ENCODE peak calls at places on chromosome 15, in five cellular contexts. T is astrocyte, A is cardiac muscle cell, O is Panc1, V is small intestine. D is an unnamed sample.
A peak's percentile ranks its signal among the peaks of the same experiment; 100 is the strongest.

GRCh38 chr15:81165565-81165964 is 31.1 kb upstream of the IL16 start:
- DNase-seq in T (no peak), A (no peak), O (no peak), V (no peak), D (peak; percentile 23)

GRCh38 chr15:68447209-68447608 is 15.2 kb upstream of the ITGA11 start:
- DNase-seq in T (no peak), A (no peak), O (no peak), V (no peak), D (no peak)

GRCh38 chr15:39242345-39242744 is 338.5 kb upstream of the THBS1 start:
- DNase-seq in T (peak; percentile 94), A (no peak), O (no peak), V (no peak), D (peak; percentile 95)

GRCh38 chr15:67968564-67969440 is 85.3 kb upstream of the PIAS1 start:
- DNase-seq in T (no peak), A (no peak), O (no peak), V (no peak), D (no peak)

GRCh38 chr15:101028321-101028720 is 109.2 kb downstream of the LRRK1 start:
- DNase-seq in T (peak; percentile 8), A (no peak), O (no peak), V (no peak), D (peak; percentile 24)

GRCh38 chr15:28273468-28273867 is 48.5 kb downstream of the HERC2 start:
- DNase-seq in T (no peak), A (peak; percentile 44), O (no peak), V (no peak), D (no peak)

GRCh38 chr15:94247789-94248638 is 16.7 kb downstream of the MCTP2 start:
- DNase-seq in T (no peak), A (no peak), O (no peak), V (peak; percentile 92), D (no peak)

GRCh38 chr15:69080203-69080957 is 65.9 kb downstream of the NOX5 start:
- DNase-seq in T (peak; percentile 12), A (no peak), O (no peak), V (no peak), D (no peak)

GRCh38 chr15:68642491-68642845 is 63.7 kb downstream of the CORO2B start:
- DNase-seq in T (no peak), A (no peak), O (no peak), V (no peak), D (no peak)

GRCh38 chr15:45732544-45733130 is 97.8 kb downstream of the SQOR start:
- DNase-seq in T (no peak), A (peak; percentile 36), O (no peak), V (peak; percentile 3), D (no peak)

GRCh38 chr15:27086146-27086545 is 115.2 kb downstream of the GABRG3 start:
- DNase-seq in T (no peak), A (peak; percentile 38), O (no peak), V (no peak), D (no peak)

GRCh38 chr15:37101634-37102314 is 1.4 kb upstream of the MEIS2 start:
- DNase-seq in T (peak; percentile 74), A (peak; percentile 93), O (peak; percentile 32), V (peak; percentile 58), D (peak; percentile 81)

GRCh38 chr15:75809986-75810750 is 33.1 kb upstream of the UBE2Q2 start:
- DNase-seq in T (no peak), A (peak; percentile 44), O (peak; percentile 20), V (peak; percentile 47), D (peak; percentile 33)

GRCh38 chr15:47719730-47720129 is 2.4 kb downstream of the SEMA6D start:
- DNase-seq in T (no peak), A (no peak), O (no peak), V (no peak), D (peak; percentile 8)
- H3K4me3 ChIP-seq in T (no peak overlapping the region), A (peak overlapping the region; percentile 83), O (no peak overlapping the region), V (peak overlapping the region; percentile 96), D (peak overlapping the region; percentile 3)

GRCh38 chr15:78933187-78934062 is 11.4 kb downstream of the CTSH start:
- DNase-seq in T (no peak), A (no peak), O (no peak), V (no peak), D (no peak)
- H3K4me3 ChIP-seq in T (no peak overlapping the region), A (no peak overlapping the region), O (no peak overlapping the region), V (no peak overlapping the region), D (no peak overlapping the region)

GRCh38 chr15:52790941-52791751 is 1.0 kb upstream of the ONECUT1 start:
- DNase-seq in T (no peak), A (peak; percentile 63), O (no peak), V (no peak), D (peak; percentile 17)
- H3K4me3 ChIP-seq in T (peak overlapping the region; percentile 52), A (peak overlapping the region; percentile 52), O (peak overlapping the region; percentile 54), V (peak overlapping the region; percentile 59), D (no peak overlapping the region)

GRCh38 chr15:40928351-40928974 is 677 bp upstream of the DLL4 start:
- DNase-seq in T (no peak), A (no peak), O (no peak), V (no peak), D (no peak)

GRCh38 chr15:40928975-40929729 is at the start of gene DLL4:
- DNase-seq in T (peak; percentile 27), A (peak; percentile 69), O (no peak), V (peak; percentile 69), D (peak; percentile 52)

GRCh38 chr15:40929730-40930429 is 740 bp downstream of the DLL4 start:
- DNase-seq in T (peak; percentile 53), A (peak; percentile 77), O (no peak), V (no peak), D (peak; percentile 68)

GRCh38 chr15:40931300-40932142 is 2.4 kb downstream of the DLL4 start:
- DNase-seq in T (no peak), A (no peak), O (no peak), V (no peak), D (no peak)

GRCh38 chr15:40930430-40931299 is 1.5 kb downstream of the DLL4 start:
- DNase-seq in T (peak; percentile 16), A (peak; percentile 77), O (no peak), V (peak; percentile 39), D (peak; percentile 31)
- H3K4me3 ChIP-seq in T (no peak overlapping the region), A (peak overlapping the region; percentile 41), O (peak overlapping the region; percentile 48), V (peak overlapping the region; percentile 63), D (peak overlapping the region; percentile 50)

GRCh38 chr15:98358971-98359370 is 289.4 kb upstream of the IGF1R start:
- DNase-seq in T (no peak), A (no peak), O (no peak), V (peak; percentile 14), D (no peak)
- H3K4me3 ChIP-seq in T (no peak overlapping the region), A (no peak overlapping the region), O (no peak overlapping the region), V (no peak overlapping the region), D (no peak overlapping the region)

GRCh38 chr15:89813381-89814111 is 1.1 kb downstream of the ANPEP start:
- DNase-seq in T (no peak), A (no peak), O (no peak), V (no peak), D (no peak)
- H3K4me3 ChIP-seq in T (peak overlapping the region; percentile 85), A (no peak overlapping the region), O (peak overlapping the region; percentile 61), V (peak overlapping the region; percentile 56), D (peak overlapping the region; percentile 83)

GRCh38 chr15:40932146-40932545 is 3.0 kb downstream of the DLL4 start:
- DNase-seq in T (no peak), A (no peak), O (no peak), V (no peak), D (no peak)
- H3K4me3 ChIP-seq in T (no peak overlapping the region), A (no peak overlapping the region), O (no peak overlapping the region), V (peak overlapping the region; percentile 20), D (no peak overlapping the region)

DNA sequence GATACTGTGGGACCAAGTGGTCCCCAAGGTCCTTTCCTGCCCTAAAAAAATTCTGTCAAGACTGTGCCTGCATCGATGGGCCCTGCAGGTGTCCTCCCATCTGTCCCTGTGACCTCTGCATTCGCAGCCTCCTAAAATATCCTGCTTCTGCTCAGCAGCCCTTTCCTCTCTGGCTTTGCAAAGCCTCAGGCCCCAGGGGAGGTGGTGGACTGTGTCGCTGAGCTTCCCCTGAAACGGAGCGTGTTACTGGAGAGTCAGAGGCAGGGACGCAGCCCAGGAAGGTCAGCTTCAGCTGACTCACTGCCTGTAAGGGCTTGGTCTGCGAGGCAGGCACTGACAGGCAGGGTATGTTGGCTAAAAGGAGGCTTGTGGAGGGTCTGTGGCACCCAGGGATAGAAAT is 110.0 kb downstream of the RAB11A start:
- DNase-seq in T (no peak), A (no peak), O (no peak), V (no peak), D (no peak)
- H3K4me3 ChIP-seq in T (no peak overlapping the region), A (no peak overlapping the region), O (no peak overlapping the region), V (no peak overlapping the region), D (no peak overlapping the region)

DNA sequence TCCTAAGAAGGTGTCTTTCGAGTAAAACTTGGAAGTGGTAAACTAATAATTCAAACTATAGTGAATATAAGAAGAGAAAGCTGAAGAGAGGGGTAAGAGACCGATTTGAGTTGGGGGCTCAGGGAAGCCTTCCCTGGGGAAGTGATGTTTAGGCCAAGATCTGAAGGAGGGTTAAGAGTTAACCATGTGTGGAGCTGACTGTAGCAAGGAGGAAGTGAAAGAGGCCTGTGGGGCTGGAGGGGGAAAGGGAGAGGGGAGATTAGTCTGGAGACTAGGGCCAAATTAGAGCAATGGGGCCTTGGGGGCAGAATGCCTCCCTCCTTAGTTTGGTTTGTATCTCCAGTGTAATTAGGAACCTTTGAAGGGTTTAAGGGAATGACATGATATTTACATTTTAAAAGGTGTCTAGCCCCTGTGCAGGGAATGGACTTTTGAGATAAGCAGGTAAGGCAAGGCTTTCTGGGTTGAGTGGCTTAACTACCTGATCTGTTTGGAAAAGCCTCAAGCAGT is 2.2 kb downstream of the ZNF592 start:
- DNase-seq in T (no peak), A (no peak), O (no peak), V (no peak), D (no peak)
- H3K4me3 ChIP-seq in T (no peak overlapping the region), A (no peak overlapping the region), O (peak overlapping the region; percentile 89), V (peak overlapping the region; percentile 87), D (no peak overlapping the region)

D was measured in fibroblast of lung.